ENCODE peak calls at places on chromosomes 2 and 18, in nine cellular contexts. G is AG09309; U is naive thymus-derived CD4-positive, alpha-beta T cell; Q is HS-5; X is HEK293T; P is hypothalamus; Z is stimulated activated CD4-positive, alpha-beta T cell treated with anti-CD3 and anti-CD28 coated beads, TNF-alpha, amount 100 ng/mL, for 4 hours; C is cardiac fibroblast; F is activated CD4-positive, alpha-beta T cell treated with anti-CD3 and anti-CD28 coated beads, Interleukin-2, amount 10 ng/mL, durations not matched to agents 24 days and 14 days. W is an unnamed sample.

GRCh38 chr2:71798266-71799012 is 345.1 kb downstream of the DYSF start:
- DNase-seq in Q (no peak), U (no peak), G (no peak), Z (no peak), C (peak), X (peak), P (no peak), F (peak), W (peak)

GRCh38 chr2:72214429-72215143 is 66.9 kb upstream of the CYP26B1 start:
- DNase-seq in G (peak), X (no peak), Q (no peak), P (no peak), F (no peak), U (no peak), C (peak), Z (no peak), W (no peak)

GRCh38 chr2:218065239-218066006 is 3.6 kb upstream of the RUFY4 start:
- DNase-seq in G (no peak), Z (no peak), X (no peak), Q (no peak), U (no peak), P (no peak), C (no peak), F (no peak), W (no peak)

GRCh38 chr2:121095257-121096080 is 189.5 kb downstream of the TFCP2L1 start:
- DNase-seq in Q (no peak), G (no peak), X (peak), C (peak), U (no peak), F (no peak), Z (no peak), P (peak), W (peak)

GRCh38 chr2:61585383-61585782 is 47.2 kb upstream of the XPO1 start:
- DNase-seq in G (no peak), C (peak), X (no peak), Q (no peak), U (no peak), P (no peak), F (no peak), Z (no peak), W (no peak)

GRCh38 chr2:239285071-239285931 is 115.5 kb downstream of the HDAC4 start:
- DNase-seq in U (peak), C (no peak), Z (no peak), X (no peak), G (no peak), Q (no peak), F (peak), P (no peak), W (no peak)

GRCh38 chr2:228447266-228447915 is 265.9 kb upstream of the SPHKAP start:
- DNase-seq in F (no peak), G (peak), C (no peak), P (no peak), X (no peak), Z (no peak), U (no peak), Q (no peak), W (no peak)

GRCh38 chr18:62460851-62461300 is 61.9 kb upstream of the ZCCHC2 start:
- DNase-seq in C (peak), X (no peak), P (no peak), U (no peak), Z (no peak), F (peak), G (no peak), Q (no peak), W (no peak)

GRCh38 chr2:184157141-184157540 is 441.2 kb upstream of the ZNF804A start:
- DNase-seq in C (no peak), G (no peak), F (no peak), U (no peak), Z (no peak), Q (no peak), X (no peak), P (no peak), W (no peak)

GRCh38 chr2:137333386-137333972 is 568.1 kb downstream of the THSD7B start:
- DNase-seq in Z (no peak), C (peak), U (no peak), Q (peak), G (no peak), P (no peak), X (no peak), F (no peak), W (peak)

GRCh38 chr18:50162486-50163304 is 32.3 kb downstream of the MYO5B start:
- DNase-seq in Z (no peak), P (no peak), X (no peak), G (no peak), C (no peak), F (no peak), Q (no peak), U (no peak), W (no peak)

GRCh38 chr18:22605736-22606135 is 188.0 kb upstream of the CTAGE1 start:
- DNase-seq in Z (no peak), P (no peak), G (no peak), U (no peak), X (no peak), C (no peak), F (no peak), Q (no peak), W (no peak)

GRCh38 chr18:37412757-37413156 is 152.8 kb downstream of the CELF4 start:
- DNase-seq in P (no peak), C (no peak), F (no peak), X (no peak), Z (no peak), Q (no peak), G (no peak), U (no peak), W (no peak)

GRCh38 chr2:218631837-218632236 is 24.1 kb downstream of the PLCD4 start:
- DNase-seq in C (peak), F (no peak), P (no peak), X (no peak), Q (peak), U (no peak), G (no peak), Z (no peak), W (no peak)

GRCh38 chr2:153912798-153913396 is 41.2 kb downstream of the GALNT13 start:
- DNase-seq in P (no peak), Z (no peak), Q (no peak), C (no peak), U (no peak), X (no peak), G (no peak), F (no peak), W (no peak)

GRCh38 chr2:183207110-183207509 is 82.9 kb downstream of the NUP35 start:
- DNase-seq in P (no peak), F (no peak), Z (no peak), C (peak), U (no peak), G (no peak), Q (peak), X (no peak), W (peak)

GRCh38 chr18:50819027-50819726 is 639 bp downstream of the MRO start:
- DNase-seq in Q (no peak), F (no peak), Z (no peak), P (peak), G (no peak), U (no peak), C (peak), X (peak), W (peak)

GRCh38 chr2:150099805-150100204 is 387.7 kb downstream of the RND3 start:
- DNase-seq in G (no peak), F (no peak), U (no peak), C (no peak), Q (no peak), Z (no peak), P (no peak), X (no peak), W (no peak)

GRCh38 chr2:107808986-107809385 is 17.7 kb upstream of the RGPD4 start:
- DNase-seq in X (no peak), U (no peak), Q (no peak), P (no peak), Z (no peak), G (no peak), C (no peak), F (no peak), W (peak)

GRCh38 chr18:77650799-77651385 is 401.2 kb downstream of the GALR1 start:
- DNase-seq in Q (no peak), Z (peak), P (peak), C (peak), X (peak), G (no peak), U (no peak), F (peak), W (peak)

GRCh38 chr2:67974564-67975430 is 88.0 kb downstream of the C1D start:
- DNase-seq in Q (no peak), F (no peak), C (no peak), G (no peak), Z (no peak), P (peak), U (no peak), X (no peak), W (no peak)

GRCh38 chr2:36238126-36238525 is 117.5 kb upstream of the CRIM1 start:
- DNase-seq in Z (no peak), P (no peak), C (no peak), Q (no peak), F (peak), U (no peak), G (no peak), X (no peak), W (no peak)

GRCh38 chr18:79518683-79519128 is 123.0 kb downstream of the NFATC1 start:
- DNase-seq in C (no peak), P (no peak), X (no peak), U (no peak), Z (no peak), Q (no peak), G (no peak), F (no peak), W (no peak)

GRCh38 chr2:132417430-132418035 is 928 bp downstream of the GPR39 start:
- DNase-seq in P (no peak), X (no peak), F (no peak), Q (no peak), C (no peak), G (no peak), Z (no peak), U (no peak), W (no peak)

GRCh38 chr2:86825728-86826386 is 35.1 kb upstream of the CD8A start:
- DNase-seq in Z (no peak), P (no peak), X (no peak), F (peak), Q (no peak), U (peak), C (no peak), G (no peak), W (no peak)

GRCh38 chr18:62784338-62784965 is 69.1 kb downstream of the PHLPP1 start:
- DNase-seq in Q (no peak), C (peak), U (no peak), F (no peak), Z (no peak), P (no peak), G (no peak), X (no peak), W (no peak)

GRCh38 chr2:137951606-137952005 is 12.7 kb upstream of the HNMT start:
- DNase-seq in U (no peak), X (no peak), Q (no peak), C (no peak), F (no peak), G (no peak), P (no peak), Z (no peak), W (no peak)

GRCh38 chr2:33246432-33246831 is 230.0 kb upstream of the RASGRP3 start:
- DNase-seq in C (no peak), Q (no peak), P (no peak), F (no peak), U (no peak), Z (no peak), X (no peak), G (no peak), W (no peak)

GRCh38 chr2:215059724-215060123 is 78.7 kb downstream of the ABCA12 start:
- DNase-seq in U (no peak), F (no peak), G (no peak), X (no peak), P (no peak), Q (peak), C (peak), Z (no peak), W (no peak)

GRCh38 chr18:24530630-24531111 is 70.2 kb downstream of the HRH4 start:
- DNase-seq in U (no peak), C (peak), G (peak), X (no peak), Q (peak), P (no peak), F (no peak), Z (no peak), W (peak)

GRCh38 chr2:38376346-38376682 is 759 bp downstream of the ATL2 start:
- DNase-seq in X (no peak), U (no peak), F (peak), C (peak), P (peak), Q (peak), G (no peak), Z (peak), W (peak)

GRCh38 chr2:73291093-73291460 is 2.3 kb downstream of the EGR4 start:
- DNase-seq in U (peak), F (peak), P (no peak), C (peak), X (peak), G (no peak), Z (no peak), Q (no peak), W (peak)

GRCh38 chr2:202377308-202377736 is 1.2 kb downstream of the BMPR2 start:
- DNase-seq in P (peak), X (no peak), Z (no peak), F (peak), Q (no peak), G (no peak), C (peak), U (no peak), W (peak)

GRCh38 chr2:128644745-128645256 is 326.1 kb upstream of the HS6ST1 start:
- DNase-seq in Z (no peak), X (no peak), Q (no peak), F (no peak), G (no peak), C (no peak), U (no peak), P (no peak), W (no peak)

W was measured in myocyte.